ENCODE peak calls at places on chromosomes 13 and 19, in four cellular contexts. N is ascending aorta, I is body of pancreas, L is right lobe of liver. P is an unnamed sample.

GRCh38 chr19:51971624-51972023 is 15.0 kb downstream of the ZNF350 start:
- DNase-seq in N (no peak), I (no peak), L (no peak), P (no peak)

GRCh38 chr13:32200741-32201140 is 114.4 kb downstream of the ZAR1L start:
- DNase-seq in N (no peak), I (no peak), L (no peak), P (no peak)

GRCh38 chr13:81458211-81458610 is 1117.3 kb upstream of the SPRY2 start:
- DNase-seq in N (no peak), I (no peak), L (no peak), P (no peak)

GRCh38 chr13:94329277-94329676 is 150.2 kb downstream of the DCT start:
- DNase-seq in N (no peak), I (no peak), L (no peak), P (no peak)

GRCh38 chr19:23055946-23056345 is 53.0 kb upstream of the ZNF728 start:
- DNase-seq in N (no peak), I (no peak), L (no peak), P (no peak)

GRCh38 chr13:112506046-112506445 is 81.9 kb downstream of the TUBGCP3 start:
- DNase-seq in N (no peak), I (no peak), L (no peak), P (no peak)

GRCh38 chr13:111414341-111414740 is 93.9 kb downstream of the TEX29 start:
- DNase-seq in N (no peak), I (no peak), L (no peak), P (no peak)

GRCh38 chr13:24134772-24135171 is 25.7 kb upstream of the SPATA13 start:
- DNase-seq in N (no peak), I (no peak), L (no peak), P (no peak)

GRCh38 chr19:7862413-7862951 is 11.7 kb downstream of the PRR36 start:
- DNase-seq in N (no peak), I (peak), L (no peak), P (peak)

GRCh38 chr19:10007366-10007765 is 2.9 kb downstream of the COL5A3 start:
- DNase-seq in N (no peak), I (peak), L (no peak), P (no peak)

GRCh38 chr19:45577111-45577905 is 7.3 kb downstream of the OPA3 start:
- DNase-seq in N (no peak), I (peak), L (peak), P (peak)

GRCh38 chr13:106232680-106233079 is 302.8 kb downstream of the EFNB2 start:
- DNase-seq in N (no peak), I (no peak), L (no peak), P (no peak)

GRCh38 chr13:101846701-101847100 is 394.2 kb downstream of the ITGBL1 start:
- DNase-seq in N (no peak), I (no peak), L (no peak), P (no peak)

GRCh38 chr13:98370806-98371553 is 193.9 kb upstream of the RNF113B start:
- DNase-seq in N (no peak), I (peak), L (no peak), P (peak)

GRCh38 chr19:47239610-47240296 is 8.8 kb upstream of the BBC3 start:
- DNase-seq in N (peak), I (peak), L (no peak), P (peak)
- H3K4me3 ChIP-seq in N (peak), I (no peak), L (no peak), P (peak)

DNA sequence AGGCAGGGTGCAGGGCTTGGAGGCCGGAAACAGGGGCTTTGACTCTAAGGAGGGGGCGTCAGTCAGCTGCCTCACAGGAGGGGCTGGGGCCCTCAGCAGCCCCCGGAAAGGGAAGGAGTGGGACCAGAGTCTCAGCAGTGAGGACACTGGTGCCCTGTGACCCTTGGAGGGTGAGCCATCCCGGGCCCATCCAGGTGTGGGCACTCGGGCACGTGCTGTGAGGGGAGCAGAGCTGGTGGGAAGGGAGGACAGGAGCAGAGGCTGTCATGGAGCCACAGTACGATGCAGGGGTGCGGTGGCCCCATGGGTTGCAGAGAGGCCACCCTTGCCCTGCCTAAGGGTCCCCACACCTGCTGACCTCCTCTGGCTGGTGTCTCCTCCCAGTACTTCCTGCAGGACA is 19.1 kb upstream of the ZNF544 start:
- DNase-seq in N (no peak), I (no peak), L (no peak), P (no peak)
- H3K4me3 ChIP-seq in N (peak), I (no peak), L (no peak), P (no peak)

DNA sequence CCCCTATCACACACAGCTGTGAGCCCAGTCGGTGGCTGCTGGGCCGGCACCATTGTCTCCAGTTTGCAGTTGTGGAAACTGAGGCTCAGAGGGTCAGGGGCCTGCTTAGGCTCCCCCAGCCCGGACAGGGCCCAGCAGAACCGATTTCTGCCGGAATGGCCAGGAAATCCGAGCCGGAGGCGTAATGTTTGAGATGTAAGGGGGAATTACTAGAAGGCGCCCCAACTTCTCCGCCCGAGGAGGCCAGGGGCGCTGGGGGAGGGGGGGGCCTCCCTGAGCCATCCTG is 962 bp downstream of the KISS1R start:
- DNase-seq in N (no peak), I (no peak), L (no peak), P (no peak)
- H3K4me3 ChIP-seq in N (peak), I (no peak), L (no peak), P (no peak)

GRCh38 chr19:16112778-16113177 is 1.1 kb downstream of the RAB8A start:
- DNase-seq in N (no peak), I (no peak), L (no peak), P (no peak)
- H3K4me3 ChIP-seq in N (no peak), I (no peak), L (peak), P (peak)

GRCh38 chr13:41133951-41134350 is 1.3 kb upstream of the KBTBD6 start:
- DNase-seq in N (no peak), I (no peak), L (no peak), P (no peak)
- H3K4me3 ChIP-seq in N (no peak), I (no peak), L (no peak), P (no peak)